ENCODE peak calls at places on chromosomes 4 and X, in six cellular contexts. One of them, this sample, is unnamed.

GRCh38 chr4:52250124-52250523 is 199.0 kb downstream of the SPATA18 start:
- DNase-seq in uterus: peak; percentile 48
- DNase-seq in body of pancreas: peak; percentile 8
- DNase-seq in brain microvascular endothelial cell: peak; percentile 1
- DNase-seq in AG10803: peak; percentile 17
- DNase-seq in left ventricle myocardium inferior: peak; percentile 19
- DNase-seq in this sample: no peak

GRCh38 chr4:162852642-162853041 is 314.0 kb downstream of the NAF1 start:
- DNase-seq in uterus: no peak
- DNase-seq in body of pancreas: no peak
- DNase-seq in brain microvascular endothelial cell: no peak
- DNase-seq in AG10803: no peak
- DNase-seq in left ventricle myocardium inferior: no peak
- DNase-seq in this sample: no peak

GRCh38 chrX:73561791-73562190 is 1.2 kb upstream of the CHIC1 start:
- DNase-seq in uterus: no peak
- DNase-seq in body of pancreas: no peak
- DNase-seq in brain microvascular endothelial cell: peak; percentile 3
- DNase-seq in AG10803: peak; percentile 34
- DNase-seq in left ventricle myocardium inferior: no peak
- DNase-seq in this sample: no peak

GRCh38 chr4:113996599-113997177 is 17.2 kb upstream of the ARSJ start:
- DNase-seq in uterus: no peak
- DNase-seq in body of pancreas: no peak
- DNase-seq in brain microvascular endothelial cell: no peak
- DNase-seq in AG10803: no peak
- DNase-seq in left ventricle myocardium inferior: no peak
- DNase-seq in this sample: no peak

GRCh38 chr4:140595065-140595464 is 26.3 kb upstream of the UCP1 start:
- DNase-seq in uterus: no peak
- DNase-seq in body of pancreas: peak; percentile 56
- DNase-seq in brain microvascular endothelial cell: no peak
- DNase-seq in AG10803: peak; percentile 5
- DNase-seq in left ventricle myocardium inferior: no peak
- DNase-seq in this sample: no peak

GRCh38 chr4:2787230-2788100 is 5.4 kb upstream of the SH3BP2 start:
- DNase-seq in uterus: no peak
- DNase-seq in body of pancreas: no peak
- DNase-seq in brain microvascular endothelial cell: no peak
- DNase-seq in AG10803: no peak
- DNase-seq in left ventricle myocardium inferior: no peak
- DNase-seq in this sample: no peak

GRCh38 chrX:24607616-24608015 is 39.5 kb downstream of the PCYT1B start:
- DNase-seq in uterus: no peak
- DNase-seq in body of pancreas: no peak
- DNase-seq in brain microvascular endothelial cell: no peak
- DNase-seq in AG10803: no peak
- DNase-seq in left ventricle myocardium inferior: no peak
- DNase-seq in this sample: no peak

GRCh38 chrX:72299891-72300630 is 5.7 kb downstream of the CITED1 start:
- DNase-seq in uterus: no peak
- DNase-seq in body of pancreas: no peak
- DNase-seq in brain microvascular endothelial cell: no peak
- DNase-seq in AG10803: no peak
- DNase-seq in left ventricle myocardium inferior: no peak
- DNase-seq in this sample: no peak

GRCh38 chrX:72372735-72373134 is 67.0 kb upstream of the CITED1 start:
- DNase-seq in uterus: no peak
- DNase-seq in body of pancreas: no peak
- DNase-seq in brain microvascular endothelial cell: no peak
- DNase-seq in AG10803: no peak
- DNase-seq in left ventricle myocardium inferior: no peak
- DNase-seq in this sample: no peak

GRCh38 chr4:10114607-10115006 is 2.0 kb downstream of the WDR1 start:
- DNase-seq in uterus: no peak
- DNase-seq in body of pancreas: no peak
- DNase-seq in brain microvascular endothelial cell: no peak
- DNase-seq in AG10803: no peak
- DNase-seq in left ventricle myocardium inferior: no peak
- DNase-seq in this sample: no peak

GRCh38 chr4:10113362-10114047 is 3.1 kb downstream of the WDR1 start:
- DNase-seq in uterus: no peak
- DNase-seq in body of pancreas: no peak
- DNase-seq in brain microvascular endothelial cell: no peak
- DNase-seq in AG10803: no peak
- DNase-seq in left ventricle myocardium inferior: no peak
- DNase-seq in this sample: no peak

GRCh38 chr4:10114147-10114546 is 2.5 kb downstream of the WDR1 start:
- DNase-seq in uterus: no peak
- DNase-seq in body of pancreas: no peak
- DNase-seq in brain microvascular endothelial cell: no peak
- DNase-seq in AG10803: no peak
- DNase-seq in left ventricle myocardium inferior: no peak
- DNase-seq in this sample: no peak

GRCh38 chr4:10111067-10111801 is 5.4 kb downstream of the WDR1 start:
- DNase-seq in uterus: no peak
- DNase-seq in body of pancreas: no peak
- DNase-seq in brain microvascular endothelial cell: no peak
- DNase-seq in AG10803: no peak
- DNase-seq in left ventricle myocardium inferior: no peak
- DNase-seq in this sample: no peak

GRCh38 chr4:10112658-10113284 is 3.8 kb downstream of the WDR1 start:
- DNase-seq in uterus: no peak
- DNase-seq in body of pancreas: no peak
- DNase-seq in brain microvascular endothelial cell: no peak
- DNase-seq in AG10803: no peak
- DNase-seq in left ventricle myocardium inferior: no peak
- DNase-seq in this sample: no peak
- H3K4me3 ChIP-seq in uterus: no peak overlapping the region
- H3K4me3 ChIP-seq in body of pancreas: no peak overlapping the region
- H3K4me3 ChIP-seq in brain microvascular endothelial cell: no peak overlapping the region
- H3K4me3 ChIP-seq in AG10803: no peak overlapping the region
- H3K4me3 ChIP-seq in left ventricle myocardium inferior: no peak overlapping the region
- H3K4me3 ChIP-seq in this sample: no peak overlapping the region

GRCh38 chr4:154329268-154329858 is 162.2 kb downstream of the DCHS2 start:
- DNase-seq in uterus: peak; percentile 22
- DNase-seq in body of pancreas: no peak
- DNase-seq in brain microvascular endothelial cell: no peak
- DNase-seq in AG10803: peak; percentile 35
- DNase-seq in left ventricle myocardium inferior: no peak
- DNase-seq in this sample: peak; percentile 3
- TF ChIP-seq CTCF in uterus: peak; percentile 32
- TF ChIP-seq CTCF in body of pancreas: no peak
- TF ChIP-seq CTCF in brain microvascular endothelial cell: peak; percentile 11
- TF ChIP-seq CTCF in AG10803: peak; percentile 54
- TF ChIP-seq CTCF in left ventricle myocardium inferior: peak; percentile 35
- TF ChIP-seq CTCF in this sample: peak; percentile 49

GRCh38 chrX:111007238-111007637 is 88.8 kb upstream of the PAK3 start:
- DNase-seq in uterus: no peak
- DNase-seq in body of pancreas: peak; percentile 49
- DNase-seq in brain microvascular endothelial cell: no peak
- DNase-seq in AG10803: no peak
- DNase-seq in left ventricle myocardium inferior: no peak
- DNase-seq in this sample: no peak
- H3K4me3 ChIP-seq in uterus: no peak overlapping the region
- H3K4me3 ChIP-seq in body of pancreas: no peak overlapping the region
- H3K4me3 ChIP-seq in brain microvascular endothelial cell: no peak overlapping the region
- H3K4me3 ChIP-seq in AG10803: no peak overlapping the region
- H3K4me3 ChIP-seq in left ventricle myocardium inferior: no peak overlapping the region
- H3K4me3 ChIP-seq in this sample: no peak overlapping the region

GRCh38 chr4:73142995-73143547 is 73.6 kb upstream of the COX18 start:
- DNase-seq in uterus: no peak
- DNase-seq in body of pancreas: no peak
- DNase-seq in brain microvascular endothelial cell: no peak
- DNase-seq in AG10803: no peak
- DNase-seq in left ventricle myocardium inferior: no peak
- DNase-seq in this sample: no peak
- TF ChIP-seq CTCF in uterus: no peak
- TF ChIP-seq CTCF in body of pancreas: no peak
- TF ChIP-seq CTCF in brain microvascular endothelial cell: peak; percentile 17
- TF ChIP-seq CTCF in AG10803: no peak
- TF ChIP-seq CTCF in left ventricle myocardium inferior: no peak
- TF ChIP-seq CTCF in this sample: no peak

GRCh38 chrX:153338836-153339235 is 4.9 kb downstream of the ZNF275 start:
- DNase-seq in uterus: no peak
- DNase-seq in body of pancreas: no peak
- DNase-seq in brain microvascular endothelial cell: no peak
- DNase-seq in AG10803: no peak
- DNase-seq in left ventricle myocardium inferior: no peak
- DNase-seq in this sample: no peak

GRCh38 chrX:153339662-153340061 is 5.7 kb downstream of the ZNF275 start:
- DNase-seq in uterus: no peak
- DNase-seq in body of pancreas: no peak
- DNase-seq in brain microvascular endothelial cell: no peak
- DNase-seq in AG10803: no peak
- DNase-seq in left ventricle myocardium inferior: no peak
- DNase-seq in this sample: no peak

GRCh38 chrX:153343674-153344073 is 9.7 kb downstream of the ZNF275 start:
- DNase-seq in uterus: no peak
- DNase-seq in body of pancreas: no peak
- DNase-seq in brain microvascular endothelial cell: no peak
- DNase-seq in AG10803: no peak
- DNase-seq in left ventricle myocardium inferior: no peak
- DNase-seq in this sample: no peak

GRCh38 chrX:153340111-153340510 is 6.2 kb downstream of the ZNF275 start:
- DNase-seq in uterus: no peak
- DNase-seq in body of pancreas: no peak
- DNase-seq in brain microvascular endothelial cell: no peak
- DNase-seq in AG10803: no peak
- DNase-seq in left ventricle myocardium inferior: no peak
- DNase-seq in this sample: no peak

DNA sequence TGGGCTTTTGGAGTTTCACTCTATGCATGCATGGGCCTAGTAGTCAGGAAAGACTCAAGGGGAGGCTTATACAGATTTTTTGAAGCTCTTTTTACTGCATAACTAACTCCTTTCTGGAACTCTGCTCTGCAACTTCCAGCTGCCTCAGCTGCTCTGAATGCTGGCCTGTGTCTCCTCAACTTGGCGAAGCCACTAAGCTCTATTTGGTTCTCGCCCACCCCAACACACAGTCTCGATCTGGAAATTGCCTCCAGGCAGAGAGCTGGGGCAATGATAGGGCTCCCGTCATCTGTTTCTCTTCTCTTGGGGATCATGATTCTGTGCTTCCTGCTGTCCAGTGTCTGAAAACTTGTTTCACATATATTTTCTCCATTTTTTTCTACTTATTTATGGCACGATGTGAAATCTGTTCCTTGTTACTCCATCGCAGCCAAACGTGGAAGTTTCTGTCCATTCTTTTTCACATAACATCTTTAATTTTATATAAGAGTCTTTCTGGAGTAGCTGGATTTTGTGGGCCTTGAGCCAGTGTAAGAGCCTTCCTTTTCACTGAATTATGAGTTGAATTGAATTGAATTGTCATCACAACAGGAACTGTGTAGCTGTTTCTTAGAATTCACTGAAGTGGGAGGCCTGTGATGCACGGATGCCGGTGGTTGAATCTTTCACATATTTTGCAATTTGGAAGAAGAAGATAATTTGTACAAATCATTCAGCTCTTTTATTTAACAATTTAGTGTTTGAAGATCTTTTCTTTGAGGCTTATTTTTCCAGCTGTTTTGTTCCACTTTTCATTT is 9.0 kb downstream of the ZNF275 start:
- DNase-seq in uterus: no peak
- DNase-seq in body of pancreas: no peak
- DNase-seq in brain microvascular endothelial cell: no peak
- DNase-seq in AG10803: peak; percentile 13
- DNase-seq in left ventricle myocardium inferior: no peak
- DNase-seq in this sample: no peak
- H3K4me3 ChIP-seq in uterus: no peak overlapping the region
- H3K4me3 ChIP-seq in body of pancreas: no peak overlapping the region
- H3K4me3 ChIP-seq in brain microvascular endothelial cell: no peak overlapping the region
- H3K4me3 ChIP-seq in AG10803: no peak overlapping the region
- H3K4me3 ChIP-seq in left ventricle myocardium inferior: no peak overlapping the region
- H3K4me3 ChIP-seq in this sample: no peak overlapping the region

DNA sequence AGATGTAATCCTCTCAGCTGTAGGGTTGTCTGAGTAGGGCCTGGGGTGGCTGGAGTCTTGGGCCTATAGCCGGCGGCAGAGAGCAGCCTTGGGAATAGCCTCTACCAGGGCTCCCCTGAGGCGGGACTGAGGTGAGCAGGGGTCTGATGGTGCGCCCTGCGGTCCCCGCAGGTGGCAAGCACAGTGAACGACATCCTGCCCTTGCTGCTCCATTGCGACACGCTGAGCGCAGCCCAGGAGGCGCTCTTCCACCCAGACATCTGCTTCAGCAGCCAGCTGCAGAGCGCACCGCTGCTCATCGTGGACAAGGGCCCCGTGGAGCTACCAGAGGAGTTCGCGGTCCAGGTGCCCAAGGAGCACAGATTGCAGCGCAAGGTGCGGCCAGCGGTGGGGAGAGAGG is 317.0 kb downstream of the ADGRL3 start:
- DNase-seq in uterus: no peak
- DNase-seq in body of pancreas: no peak
- DNase-seq in brain microvascular endothelial cell: no peak
- DNase-seq in AG10803: no peak
- DNase-seq in left ventricle myocardium inferior: no peak
- DNase-seq in this sample: no peak
- TF ChIP-seq CTCF in uterus: no peak
- TF ChIP-seq CTCF in body of pancreas: no peak
- TF ChIP-seq CTCF in brain microvascular endothelial cell: peak; percentile 15
- TF ChIP-seq CTCF in AG10803: no peak
- TF ChIP-seq CTCF in left ventricle myocardium inferior: no peak
- TF ChIP-seq CTCF in this sample: no peak

DNA sequence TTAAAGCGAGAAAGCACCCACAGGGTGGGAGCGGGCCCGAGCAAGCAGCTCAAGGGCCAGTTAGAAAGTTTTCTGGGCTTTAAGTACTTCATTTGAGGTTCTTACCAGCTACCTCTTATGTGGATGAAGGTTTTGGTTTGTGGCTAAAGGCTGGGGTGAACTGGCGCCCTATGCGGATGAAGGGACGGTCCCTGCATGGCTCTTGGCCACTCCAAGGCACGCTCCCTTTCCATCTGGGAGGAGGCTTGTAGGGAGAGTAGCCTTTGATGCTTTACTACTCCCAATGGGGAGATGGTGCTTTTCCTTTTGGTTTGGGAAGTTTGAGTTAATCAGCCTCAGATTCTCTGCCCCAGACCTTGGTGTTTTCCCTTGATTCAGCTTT is 17.7 kb downstream of the MRFAP1 start:
- DNase-seq in uterus: no peak
- DNase-seq in body of pancreas: no peak
- DNase-seq in brain microvascular endothelial cell: no peak
- DNase-seq in AG10803: no peak
- DNase-seq in left ventricle myocardium inferior: no peak
- DNase-seq in this sample: no peak
- H3K4me3 ChIP-seq in uterus: peak overlapping the region; percentile 29
- H3K4me3 ChIP-seq in body of pancreas: no peak overlapping the region
- H3K4me3 ChIP-seq in brain microvascular endothelial cell: no peak overlapping the region
- H3K4me3 ChIP-seq in AG10803: no peak overlapping the region
- H3K4me3 ChIP-seq in left ventricle myocardium inferior: peak overlapping the region; percentile 59
- H3K4me3 ChIP-seq in this sample: no peak overlapping the region

DNA sequence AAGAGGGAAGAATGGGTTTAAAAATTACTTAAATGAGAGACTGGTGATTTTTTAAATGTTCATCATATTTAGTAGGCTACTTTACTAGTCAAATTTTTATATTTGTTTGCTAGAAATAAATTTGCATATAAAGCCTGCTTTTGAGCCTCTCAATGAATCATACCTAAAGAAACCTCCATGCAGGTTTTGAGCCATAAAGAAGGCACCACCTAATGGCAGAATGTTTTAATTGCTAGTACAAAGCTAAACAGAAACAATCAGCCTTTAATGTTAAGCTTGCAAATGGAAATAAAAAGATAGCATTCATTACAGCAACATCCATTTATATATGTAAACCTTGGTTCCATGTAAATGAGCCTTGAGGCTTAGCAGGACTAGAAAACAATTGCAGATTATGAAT is 989.7 kb downstream of the CCSER1 start:
- DNase-seq in uterus: no peak
- DNase-seq in body of pancreas: no peak
- DNase-seq in brain microvascular endothelial cell: no peak
- DNase-seq in AG10803: no peak
- DNase-seq in left ventricle myocardium inferior: no peak
- DNase-seq in this sample: no peak
- TF ChIP-seq CTCF in uterus: no peak
- TF ChIP-seq CTCF in body of pancreas: no peak
- TF ChIP-seq CTCF in brain microvascular endothelial cell: peak; percentile 35
- TF ChIP-seq CTCF in AG10803: no peak
- TF ChIP-seq CTCF in left ventricle myocardium inferior: peak; percentile 21
- TF ChIP-seq CTCF in this sample: peak; percentile 58

This sample was measured in epithelial cell of proximal tubule.